ENCODE peak calls at places on chromosomes 5 and 9, in five cellular contexts. One of them, this sample, is unnamed.

GRCh38 chr5:2300861-2301610 is 418.3 kb upstream of the IRX4 start:
- DNase-seq in neuronal stem cell: no peak
- DNase-seq in IMR-90: no peak
- DNase-seq in H9: peak; percentile 25
- DNase-seq in trophoblast cell: no peak
- DNase-seq in this sample: no peak

GRCh38 chr9:77841739-77842386 is 189.7 kb downstream of the GNAQ start:
- DNase-seq in neuronal stem cell: no peak
- DNase-seq in IMR-90: no peak
- DNase-seq in H9: no peak
- DNase-seq in trophoblast cell: no peak
- DNase-seq in this sample: no peak

GRCh38 chr5:37029436-37029835 is 152.9 kb downstream of the NIPBL start:
- DNase-seq in neuronal stem cell: no peak
- DNase-seq in IMR-90: no peak
- DNase-seq in H9: no peak
- DNase-seq in trophoblast cell: no peak
- DNase-seq in this sample: no peak

GRCh38 chr9:69577123-69577522 is 95.0 kb downstream of the APBA1 start:
- DNase-seq in neuronal stem cell: no peak
- DNase-seq in IMR-90: peak; percentile 48
- DNase-seq in H9: no peak
- DNase-seq in trophoblast cell: no peak
- DNase-seq in this sample: no peak

GRCh38 chr9:133986774-133987454 is 5.2 kb downstream of the VAV2 start:
- DNase-seq in neuronal stem cell: no peak
- DNase-seq in IMR-90: no peak
- DNase-seq in H9: no peak
- DNase-seq in trophoblast cell: no peak
- DNase-seq in this sample: no peak

GRCh38 chr9:4923580-4924544 is 61.2 kb upstream of the JAK2 start:
- DNase-seq in neuronal stem cell: no peak
- DNase-seq in IMR-90: peak; percentile 44
- DNase-seq in H9: no peak
- DNase-seq in trophoblast cell: peak; percentile 61
- DNase-seq in this sample: no peak

GRCh38 chr9:125888220-125888619 is 141.0 kb downstream of the PBX3 start:
- DNase-seq in neuronal stem cell: peak; percentile 47
- DNase-seq in IMR-90: peak; percentile 56
- DNase-seq in H9: no peak
- DNase-seq in trophoblast cell: no peak
- DNase-seq in this sample: no peak

GRCh38 chr5:139190125-139190524 is 8.0 kb downstream of the SIL1 start:
- DNase-seq in neuronal stem cell: no peak
- DNase-seq in IMR-90: peak; percentile 95
- DNase-seq in H9: no peak
- DNase-seq in trophoblast cell: peak; percentile 96
- DNase-seq in this sample: no peak

GRCh38 chr9:86098793-86099694 is at the start of gene GOLM1:
- DNase-seq in neuronal stem cell: peak; percentile 63
- DNase-seq in IMR-90: peak; percentile 60
- DNase-seq in H9: peak; percentile 44
- DNase-seq in trophoblast cell: peak; percentile 79
- DNase-seq in this sample: peak; percentile 74

GRCh38 chr9:122387526-122387925 is 16.7 kb downstream of the PTGS1 start:
- DNase-seq in neuronal stem cell: no peak
- DNase-seq in IMR-90: no peak
- DNase-seq in H9: no peak
- DNase-seq in trophoblast cell: no peak
- DNase-seq in this sample: no peak

GRCh38 chr9:124258765-124259272 is 1.1 kb downstream of the NEK6 start:
- DNase-seq in neuronal stem cell: no peak
- DNase-seq in IMR-90: no peak
- DNase-seq in H9: peak; percentile 55
- DNase-seq in trophoblast cell: no peak
- DNase-seq in this sample: peak; percentile 64

GRCh38 chr9:130189840-130190239 is 17.6 kb downstream of the NCS1 start:
- DNase-seq in neuronal stem cell: no peak
- DNase-seq in IMR-90: peak; percentile 86
- DNase-seq in H9: no peak
- DNase-seq in trophoblast cell: no peak
- DNase-seq in this sample: no peak

DNA sequence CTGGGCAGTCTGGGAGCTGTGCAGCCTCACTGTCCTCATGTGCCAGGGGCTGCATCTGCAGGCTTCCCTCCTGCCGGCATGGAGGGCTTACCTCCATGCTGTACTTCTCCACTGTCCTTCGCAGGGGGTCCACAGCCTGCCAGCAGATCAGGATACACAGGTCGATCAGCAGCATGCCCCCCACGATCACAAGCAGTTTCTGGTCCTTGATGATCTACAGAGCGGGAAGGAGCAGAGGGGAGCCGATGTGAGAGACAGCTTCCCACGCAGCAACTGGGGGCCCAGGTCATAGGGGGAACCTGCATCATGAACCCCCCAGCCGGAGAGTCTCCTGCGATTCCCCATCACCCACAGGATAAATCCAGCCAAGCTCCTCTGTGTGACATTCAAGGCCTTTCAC is 107.2 kb upstream of the TBC1D2 start:
- DNase-seq in neuronal stem cell: no peak
- DNase-seq in IMR-90: no peak
- DNase-seq in H9: no peak
- DNase-seq in trophoblast cell: no peak
- DNase-seq in this sample: no peak
- H2BK5ac ChIP-seq in neuronal stem cell: no peak overlapping the region
- H2BK5ac ChIP-seq in IMR-90: no peak overlapping the region
- H2BK5ac ChIP-seq in H9: no peak overlapping the region
- H2BK5ac ChIP-seq in trophoblast cell: no peak overlapping the region
- H2BK5ac ChIP-seq in this sample: no peak overlapping the region

DNA sequence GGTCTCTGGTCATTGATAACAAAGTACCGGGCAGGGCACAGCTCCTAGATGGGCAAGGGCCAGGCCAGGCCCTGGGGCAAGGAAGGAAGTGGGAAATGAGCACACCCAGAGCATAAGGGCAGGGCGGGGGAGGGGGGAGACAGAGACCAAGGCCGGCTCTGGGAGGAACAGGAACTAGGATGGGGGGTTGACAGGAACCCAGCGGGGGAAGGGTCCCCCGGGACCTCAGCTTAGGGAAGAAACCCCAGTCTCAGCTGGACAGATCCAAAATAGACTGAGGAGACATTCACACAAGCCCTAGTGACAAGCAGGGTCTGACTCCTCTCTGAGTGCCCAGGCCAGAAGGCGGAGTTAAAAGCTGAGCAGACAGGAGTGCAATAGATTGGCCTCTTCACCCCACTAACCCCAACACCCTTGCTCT is 731 bp downstream of the ATOSB start:
- DNase-seq in neuronal stem cell: peak; percentile 49
- DNase-seq in IMR-90: no peak
- DNase-seq in H9: peak; percentile 52
- DNase-seq in trophoblast cell: peak; percentile 65
- DNase-seq in this sample: peak; percentile 54
- H2BK5ac ChIP-seq in neuronal stem cell: peak overlapping the region; percentile 69
- H2BK5ac ChIP-seq in IMR-90: peak overlapping the region; percentile 87
- H2BK5ac ChIP-seq in H9: no peak overlapping the region
- H2BK5ac ChIP-seq in trophoblast cell: peak overlapping the region; percentile 90
- H2BK5ac ChIP-seq in this sample: peak overlapping the region; percentile 91

GRCh38 chr5:132556511-132557424 is at the start of gene RAD50:
- DNase-seq in neuronal stem cell: peak; percentile 69
- DNase-seq in IMR-90: peak; percentile 84
- DNase-seq in H9: peak; percentile 95
- DNase-seq in trophoblast cell: peak; percentile 98
- DNase-seq in this sample: peak; percentile 68
- H2BK5ac ChIP-seq in neuronal stem cell: peak within 1 kb of the TSS; percentile 68
- H2BK5ac ChIP-seq in IMR-90: peak within 1 kb of the TSS; percentile 57
- H2BK5ac ChIP-seq in H9: no peak within 1 kb of the TSS
- H2BK5ac ChIP-seq in trophoblast cell: peak within 1 kb of the TSS; percentile 22
- H2BK5ac ChIP-seq in this sample: peak within 1 kb of the TSS; percentile 85

GRCh38 chr5:93578813-93579560 is 2.0 kb downstream of the NR2F1-AS1 start:
- DNase-seq in neuronal stem cell: no peak
- DNase-seq in IMR-90: peak; percentile 72
- DNase-seq in H9: peak; percentile 55
- DNase-seq in trophoblast cell: no peak
- DNase-seq in this sample: peak; percentile 67
- H2BK5ac ChIP-seq in neuronal stem cell: peak overlapping the region; percentile 93
- H2BK5ac ChIP-seq in IMR-90: peak overlapping the region; percentile 98
- H2BK5ac ChIP-seq in H9: no peak overlapping the region
- H2BK5ac ChIP-seq in trophoblast cell: no peak overlapping the region
- H2BK5ac ChIP-seq in this sample: no peak overlapping the region

GRCh38 chr5:1223278-1223670 is 1.9 kb upstream of the SLC6A18 start:
- DNase-seq in neuronal stem cell: no peak
- DNase-seq in IMR-90: no peak
- DNase-seq in H9: no peak
- DNase-seq in trophoblast cell: no peak
- DNase-seq in this sample: no peak

GRCh38 chr5:1221721-1222120 is 3.5 kb upstream of the SLC6A18 start:
- DNase-seq in neuronal stem cell: no peak
- DNase-seq in IMR-90: no peak
- DNase-seq in H9: no peak
- DNase-seq in trophoblast cell: no peak
- DNase-seq in this sample: no peak

GRCh38 chr5:1222621-1223277 is 2.4 kb upstream of the SLC6A18 start:
- DNase-seq in neuronal stem cell: no peak
- DNase-seq in IMR-90: no peak
- DNase-seq in H9: no peak
- DNase-seq in trophoblast cell: no peak
- DNase-seq in this sample: no peak

GRCh38 chr5:1220831-1221230 is 4.3 kb upstream of the SLC6A18 start:
- DNase-seq in neuronal stem cell: no peak
- DNase-seq in IMR-90: no peak
- DNase-seq in H9: no peak
- DNase-seq in trophoblast cell: no peak
- DNase-seq in this sample: no peak

GRCh38 chr5:1222147-1222546 is 3.0 kb upstream of the SLC6A18 start:
- DNase-seq in neuronal stem cell: no peak
- DNase-seq in IMR-90: no peak
- DNase-seq in H9: no peak
- DNase-seq in trophoblast cell: no peak
- DNase-seq in this sample: no peak
- H2BK5ac ChIP-seq in neuronal stem cell: no peak overlapping the region
- H2BK5ac ChIP-seq in IMR-90: no peak overlapping the region
- H2BK5ac ChIP-seq in H9: no peak overlapping the region
- H2BK5ac ChIP-seq in trophoblast cell: no peak overlapping the region
- H2BK5ac ChIP-seq in this sample: no peak overlapping the region

GRCh38 chr5:23461576-23461975 is 45.8 kb upstream of the PRDM9 start:
- DNase-seq in neuronal stem cell: no peak
- DNase-seq in IMR-90: no peak
- DNase-seq in H9: no peak
- DNase-seq in trophoblast cell: no peak
- DNase-seq in this sample: no peak
- H2BK5ac ChIP-seq in neuronal stem cell: no peak overlapping the region
- H2BK5ac ChIP-seq in IMR-90: no peak overlapping the region
- H2BK5ac ChIP-seq in H9: no peak overlapping the region
- H2BK5ac ChIP-seq in trophoblast cell: no peak overlapping the region
- H2BK5ac ChIP-seq in this sample: no peak overlapping the region

GRCh38 chr9:106156462-106156861 is 462.1 kb downstream of the TMEM38B start:
- DNase-seq in neuronal stem cell: no peak
- DNase-seq in IMR-90: no peak
- DNase-seq in H9: no peak
- DNase-seq in trophoblast cell: no peak
- DNase-seq in this sample: no peak
- H2BK5ac ChIP-seq in neuronal stem cell: no peak overlapping the region
- H2BK5ac ChIP-seq in IMR-90: no peak overlapping the region
- H2BK5ac ChIP-seq in H9: no peak overlapping the region
- H2BK5ac ChIP-seq in trophoblast cell: no peak overlapping the region
- H2BK5ac ChIP-seq in this sample: no peak overlapping the region

GRCh38 chr9:26326473-26327044 is 566.0 kb downstream of the CAAP1 start:
- DNase-seq in neuronal stem cell: peak; percentile 55
- DNase-seq in IMR-90: peak; percentile 81
- DNase-seq in H9: peak; percentile 45
- DNase-seq in trophoblast cell: peak; percentile 79
- DNase-seq in this sample: peak; percentile 10
- H2BK5ac ChIP-seq in neuronal stem cell: no peak overlapping the region
- H2BK5ac ChIP-seq in IMR-90: no peak overlapping the region
- H2BK5ac ChIP-seq in H9: no peak overlapping the region
- H2BK5ac ChIP-seq in trophoblast cell: no peak overlapping the region
- H2BK5ac ChIP-seq in this sample: no peak overlapping the region

DNA sequence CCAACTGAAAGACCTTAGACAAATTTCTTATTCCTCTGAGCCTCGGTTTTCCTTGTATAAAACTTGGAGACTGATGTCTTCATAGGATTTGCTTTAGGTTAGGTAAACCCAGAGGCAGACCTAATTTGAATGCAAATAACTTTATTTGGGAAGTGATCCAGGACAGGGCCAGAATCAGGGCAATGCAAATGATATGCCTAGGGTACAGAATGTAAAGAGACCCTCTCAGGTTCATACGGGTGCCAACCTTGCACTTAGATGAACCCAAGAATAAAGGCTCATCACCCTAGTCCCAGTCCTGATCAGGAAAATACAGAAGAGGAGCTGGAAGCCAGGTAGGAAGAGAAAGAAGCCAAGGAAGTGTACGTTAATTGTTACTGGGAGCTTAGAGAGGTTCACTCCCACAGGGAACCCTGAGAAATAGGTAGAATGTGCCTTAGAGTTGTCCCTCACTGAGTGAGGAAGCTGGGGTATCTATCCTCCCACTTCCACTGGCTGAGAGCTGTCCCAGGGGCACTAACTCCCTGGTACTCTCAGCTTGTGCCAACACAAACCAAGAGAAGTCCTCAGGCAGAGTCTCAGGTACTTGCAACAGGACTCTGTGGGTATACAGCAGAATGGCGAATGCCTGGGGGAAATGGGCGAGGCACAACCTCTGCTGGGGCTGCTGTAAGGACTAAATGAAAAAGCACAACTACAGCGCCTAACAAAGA is 3.1 kb upstream of the HK3 start:
- DNase-seq in neuronal stem cell: no peak
- DNase-seq in IMR-90: no peak
- DNase-seq in H9: no peak
- DNase-seq in trophoblast cell: no peak
- DNase-seq in this sample: no peak
- H2BK5ac ChIP-seq in neuronal stem cell: no peak overlapping the region
- H2BK5ac ChIP-seq in IMR-90: no peak overlapping the region
- H2BK5ac ChIP-seq in H9: no peak overlapping the region
- H2BK5ac ChIP-seq in trophoblast cell: no peak overlapping the region
- H2BK5ac ChIP-seq in this sample: no peak overlapping the region

This sample was measured in H1.